ENCODE peak calls at places on chromosome 16, in six cellular contexts. L is fibroblast of gingiva, A is Karpas-422, Q is NCI-H2107, W is astrocyte of the hippocampus, N is caudate nucleus. Y is an unnamed sample.

GRCh38 chr16:35411156-35411555 is 1951.7 kb downstream of the TP53TG3F start:
- DNase-seq in L (no peak), A (no peak), Q (no peak), W (no peak), N (no peak), Y (no peak)

GRCh38 chr16:30040221-30040620 is 9.2 kb upstream of the TLCD3B start:
- DNase-seq in L (no peak), A (peak; percentile 59), Q (no peak), W (no peak), N (no peak), Y (no peak)

GRCh38 chr16:56635441-56635967 is 3.0 kb upstream of the MT1A start:
- DNase-seq in L (no peak), A (no peak), Q (no peak), W (no peak), N (no peak), Y (no peak)

GRCh38 chr16:48432136-48432535 is 46.9 kb upstream of the SIAH1 start:
- DNase-seq in L (no peak), A (peak; percentile 70), Q (no peak), W (no peak), N (no peak), Y (no peak)

GRCh38 chr16:55943257-55943656 is 68.1 kb upstream of the CES5A start:
- DNase-seq in L (no peak), A (peak; percentile 42), Q (no peak), W (no peak), N (no peak), Y (no peak)

GRCh38 chr16:58016841-58017446 is 8.6 kb upstream of the MMP15 start:
- DNase-seq in L (no peak), A (no peak), Q (no peak), W (no peak), N (no peak), Y (peak; percentile 81)

GRCh38 chr16:4879049-4879448 is 31.8 kb downstream of the UBN1 start:
- DNase-seq in L (no peak), A (no peak), Q (no peak), W (no peak), N (no peak), Y (no peak)

GRCh38 chr16:81137012-81137335 is 40.8 kb upstream of the GCSH start:
- DNase-seq in L (peak; percentile 57), A (no peak), Q (no peak), W (peak; percentile 52), N (no peak), Y (no peak)

GRCh38 chr16:69150146-69150865 is 17.9 kb downstream of the UTP4 start:
- DNase-seq in L (peak; percentile 68), A (peak; percentile 87), Q (peak; percentile 27), W (peak; percentile 89), N (peak; percentile 25), Y (peak; percentile 80)

GRCh38 chr16:69404275-69404805 is 18.5 kb upstream of the TERF2 start:
- DNase-seq in L (peak; percentile 72), A (no peak), Q (no peak), W (peak; percentile 84), N (no peak), Y (no peak)

GRCh38 chr16:78376452-78376851 is 277.0 kb downstream of the WWOX start:
- DNase-seq in L (no peak), A (no peak), Q (no peak), W (no peak), N (no peak), Y (no peak)

GRCh38 chr16:70540994-70541393 is 17.4 kb downstream of the SF3B3 start:
- DNase-seq in L (no peak), A (no peak), Q (no peak), W (peak; percentile 36), N (no peak), Y (no peak)

GRCh38 chr16:58848662-58849002 is 114.5 kb upstream of the GOT2 start:
- DNase-seq in L (no peak), A (no peak), Q (no peak), W (no peak), N (no peak), Y (no peak)

GRCh38 chr16:29840240-29840639 is 20.0 kb downstream of the MVP start:
- DNase-seq in L (no peak), A (no peak), Q (no peak), W (no peak), N (no peak), Y (no peak)

GRCh38 chr16:87127061-87127765 is 190.0 kb downstream of the C16orf95 start:
- DNase-seq in L (no peak), A (no peak), Q (no peak), W (peak; percentile 78), N (no peak), Y (no peak)

GRCh38 chr16:23640959-23641765 is at the start of the genes DCTN5 and PALB2:
- DNase-seq in L (peak; percentile 91), A (peak; percentile 98), Q (peak; percentile 69), W (peak; percentile 97), N (peak; percentile 89), Y (peak; percentile 95)

GRCh38 chr16:68379472-68380347 is 68.6 kb downstream of the SMPD3 start:
- DNase-seq in L (no peak), A (peak; percentile 88), Q (no peak), W (no peak), N (no peak), Y (peak; percentile 73)